ENCODE peak calls at places on chromosomes 7 and 10, in eight cellular contexts. One of them, this sample, is unnamed.

GRCh38 chr7:144622751-144623150 is 213.1 kb downstream of the TPK1 start:
- DNase-seq in pancreas: no peak
- DNase-seq in naive thymus-derived CD8-positive, alpha-beta T cell: no peak
- DNase-seq in GM12892: no peak
- DNase-seq in NCI-H1092 treated with DMSO at 0.1 percent for 48 hours: peak
- DNase-seq in posterior vena cava: no peak
- DNase-seq in stimulated activated naive CD8-positive, alpha-beta T cell treated with anti-CD3 and anti-CD28 coated beads, Interleukin-15, amount 100 ng/mL, for 72 hours: no peak
- DNase-seq in GM19239: no peak
- DNase-seq in this sample: no peak

GRCh38 chr7:2730846-2731770 is 43.1 kb downstream of the AMZ1 start:
- DNase-seq in pancreas: no peak
- DNase-seq in naive thymus-derived CD8-positive, alpha-beta T cell: no peak
- DNase-seq in GM12892: no peak
- DNase-seq in NCI-H1092 treated with DMSO at 0.1 percent for 48 hours: no peak
- DNase-seq in posterior vena cava: peak
- DNase-seq in stimulated activated naive CD8-positive, alpha-beta T cell treated with anti-CD3 and anti-CD28 coated beads, Interleukin-15, amount 100 ng/mL, for 72 hours: no peak
- DNase-seq in GM19239: no peak
- DNase-seq in this sample: no peak

GRCh38 chr7:42138691-42139090 is 98.3 kb downstream of the GLI3 start:
- DNase-seq in pancreas: no peak
- DNase-seq in naive thymus-derived CD8-positive, alpha-beta T cell: no peak
- DNase-seq in GM12892: no peak
- DNase-seq in NCI-H1092 treated with DMSO at 0.1 percent for 48 hours: no peak
- DNase-seq in posterior vena cava: no peak
- DNase-seq in stimulated activated naive CD8-positive, alpha-beta T cell treated with anti-CD3 and anti-CD28 coated beads, Interleukin-15, amount 100 ng/mL, for 72 hours: no peak
- DNase-seq in GM19239: no peak
- DNase-seq in this sample: no peak

GRCh38 chr7:36155811-36156361 is 2.8 kb downstream of the EEPD1 start:
- DNase-seq in pancreas: peak
- DNase-seq in naive thymus-derived CD8-positive, alpha-beta T cell: no peak
- DNase-seq in GM12892: no peak
- DNase-seq in NCI-H1092 treated with DMSO at 0.1 percent for 48 hours: peak
- DNase-seq in posterior vena cava: no peak
- DNase-seq in stimulated activated naive CD8-positive, alpha-beta T cell treated with anti-CD3 and anti-CD28 coated beads, Interleukin-15, amount 100 ng/mL, for 72 hours: no peak
- DNase-seq in GM19239: no peak
- DNase-seq in this sample: no peak

GRCh38 chr7:26305048-26305868 is 13.6 kb downstream of the SNX10 start:
- DNase-seq in pancreas: no peak
- DNase-seq in naive thymus-derived CD8-positive, alpha-beta T cell: peak
- DNase-seq in GM12892: no peak
- DNase-seq in NCI-H1092 treated with DMSO at 0.1 percent for 48 hours: no peak
- DNase-seq in posterior vena cava: no peak
- DNase-seq in stimulated activated naive CD8-positive, alpha-beta T cell treated with anti-CD3 and anti-CD28 coated beads, Interleukin-15, amount 100 ng/mL, for 72 hours: no peak
- DNase-seq in GM19239: peak
- DNase-seq in this sample: no peak

GRCh38 chr10:116120688-116121087 is 152.3 kb downstream of the GFRA1 start:
- DNase-seq in pancreas: no peak
- DNase-seq in naive thymus-derived CD8-positive, alpha-beta T cell: no peak
- DNase-seq in GM12892: no peak
- DNase-seq in NCI-H1092 treated with DMSO at 0.1 percent for 48 hours: no peak
- DNase-seq in posterior vena cava: no peak
- DNase-seq in stimulated activated naive CD8-positive, alpha-beta T cell treated with anti-CD3 and anti-CD28 coated beads, Interleukin-15, amount 100 ng/mL, for 72 hours: no peak
- DNase-seq in GM19239: no peak
- DNase-seq in this sample: no peak

GRCh38 chr10:109587366-109587765 is 335.9 kb downstream of the XPNPEP1 start:
- DNase-seq in pancreas: no peak
- DNase-seq in naive thymus-derived CD8-positive, alpha-beta T cell: no peak
- DNase-seq in GM12892: no peak
- DNase-seq in NCI-H1092 treated with DMSO at 0.1 percent for 48 hours: no peak
- DNase-seq in posterior vena cava: no peak
- DNase-seq in stimulated activated naive CD8-positive, alpha-beta T cell treated with anti-CD3 and anti-CD28 coated beads, Interleukin-15, amount 100 ng/mL, for 72 hours: no peak
- DNase-seq in GM19239: no peak
- DNase-seq in this sample: no peak

GRCh38 chr10:119522747-119523426 is 19.6 kb downstream of the RGS10 start:
- DNase-seq in pancreas: no peak
- DNase-seq in naive thymus-derived CD8-positive, alpha-beta T cell: no peak
- DNase-seq in GM12892: no peak
- DNase-seq in NCI-H1092 treated with DMSO at 0.1 percent for 48 hours: no peak
- DNase-seq in posterior vena cava: no peak
- DNase-seq in stimulated activated naive CD8-positive, alpha-beta T cell treated with anti-CD3 and anti-CD28 coated beads, Interleukin-15, amount 100 ng/mL, for 72 hours: no peak
- DNase-seq in GM19239: no peak
- DNase-seq in this sample: no peak